ENCODE peak calls at places on chromosome 9, in seven cellular contexts. O, T, N, K, C, U and Z are unnamed samples.

GRCh38 chr9:136901516-136902258 is 15.4 kb downstream of the TRAF2 start:
- DNase-seq in O (no peak), T (peak), N (no peak), K (no peak), C (peak), U (no peak), Z (peak)

GRCh38 chr9:69877852-69878507 is 57.4 kb downstream of the CFAP95 start:
- DNase-seq in O (peak), T (peak), N (no peak), K (no peak), C (peak), U (peak), Z (peak)

GRCh38 chr9:126844085-126844484 is 16.4 kb upstream of the ZBTB34 start:
- DNase-seq in O (peak), T (peak), N (no peak), K (no peak), C (no peak), U (no peak), Z (peak)

GRCh38 chr9:33765411-33765810 is 29.9 kb upstream of the PRSS3 start:
- DNase-seq in O (no peak), T (peak), N (no peak), K (no peak), C (no peak), U (no peak), Z (peak)

GRCh38 chr9:18981471-18982245 is 51.4 kb downstream of the SAXO1 start:
- DNase-seq in O (no peak), T (no peak), N (no peak), K (no peak), C (no peak), U (no peak), Z (no peak)

GRCh38 chr9:33162721-33163311 is 4.3 kb downstream of the B4GALT1 start:
- DNase-seq in O (no peak), T (peak), N (no peak), K (no peak), C (peak), U (no peak), Z (no peak)

GRCh38 chr9:116901260-116901659 is 214.2 kb downstream of the TRIM32 start:
- DNase-seq in O (no peak), T (peak), N (no peak), K (no peak), C (no peak), U (no peak), Z (peak)

GRCh38 chr9:101307041-101307440 is 77.8 kb downstream of the BAAT start:
- DNase-seq in O (no peak), T (no peak), N (no peak), K (no peak), C (no peak), U (no peak), Z (no peak)

GRCh38 chr9:99040911-99041582 is 63.9 kb upstream of the TGFBR1 start:
- DNase-seq in O (peak), T (peak), N (peak), K (no peak), C (no peak), U (no peak), Z (peak)

GRCh38 chr9:124180557-124180956 is 77.2 kb upstream of the NEK6 start:
- DNase-seq in O (peak), T (peak), N (no peak), K (peak), C (no peak), U (no peak), Z (no peak)

GRCh38 chr9:108416321-108416720 is 439.5 kb downstream of the ACTL7B start:
- DNase-seq in O (no peak), T (peak), N (no peak), K (no peak), C (no peak), U (no peak), Z (no peak)

GRCh38 chr9:105132576-105132975 is 111.9 kb upstream of the SLC44A1 start:
- DNase-seq in O (peak), T (peak), N (no peak), K (no peak), C (peak), U (no peak), Z (peak)

GRCh38 chr9:113653746-113654604 is 190.4 kb downstream of the RGS3 start:
- DNase-seq in O (peak), T (no peak), N (no peak), K (no peak), C (no peak), U (no peak), Z (no peak)

GRCh38 chr9:137968235-137968634 is 90.7 kb downstream of the CACNA1B start:
- DNase-seq in O (no peak), T (no peak), N (no peak), K (peak), C (peak), U (peak), Z (no peak)

GRCh38 chr9:20479419-20480155 is 142.7 kb downstream of the MLLT3 start:
- DNase-seq in O (no peak), T (no peak), N (no peak), K (no peak), C (no peak), U (no peak), Z (no peak)

GRCh38 chr9:76650692-76651091 is 113.5 kb upstream of the PCA3 start:
- DNase-seq in O (no peak), T (no peak), N (no peak), K (no peak), C (no peak), U (no peak), Z (no peak)

GRCh38 chr9:31359071-31359470 is 1025.4 kb upstream of the ACO1 start:
- DNase-seq in O (no peak), T (no peak), N (no peak), K (no peak), C (no peak), U (no peak), Z (no peak)

GRCh38 chr9:111961011-111961410 is 64.4 kb downstream of the UGCG start:
- DNase-seq in O (peak), T (peak), N (no peak), K (no peak), C (no peak), U (no peak), Z (peak)

GRCh38 chr9:86020731-86021130 is 78.6 kb downstream of the GOLM1 start:
- DNase-seq in O (no peak), T (no peak), N (no peak), K (no peak), C (no peak), U (no peak), Z (no peak)

GRCh38 chr9:137809038-137809630 is 68.4 kb upstream of the CACNA1B start:
- DNase-seq in O (no peak), T (no peak), N (no peak), K (peak), C (no peak), U (no peak), Z (no peak)

GRCh38 chr9:9615086-9615485 is 997.7 kb downstream of the PTPRD start:
- DNase-seq in O (no peak), T (no peak), N (no peak), K (no peak), C (no peak), U (no peak), Z (no peak)

GRCh38 chr9:137240321-137240840 is 706 bp upstream of the TUBB4B start:
- DNase-seq in O (peak), T (peak), N (peak), K (peak), C (no peak), U (peak), Z (peak)

GRCh38 chr9:113524460-113524859 is 60.9 kb downstream of the RGS3 start:
- DNase-seq in O (peak), T (no peak), N (no peak), K (no peak), C (no peak), U (no peak), Z (no peak)

GRCh38 chr9:137023583-137023991 is 4.5 kb downstream of the ABCA2 start:
- DNase-seq in O (no peak), T (no peak), N (no peak), K (no peak), C (no peak), U (no peak), Z (no peak)

GRCh38 chr9:128685636-128686489 is 3.2 kb upstream of the SET start:
- DNase-seq in O (no peak), T (peak), N (no peak), K (peak), C (no peak), U (no peak), Z (no peak)

GRCh38 chr9:111198936-111199335 is 131.1 kb downstream of the OR2K2 start:
- DNase-seq in O (no peak), T (peak), N (no peak), K (no peak), C (no peak), U (no peak), Z (no peak)

GRCh38 chr9:24045150-24045549 is 219.1 kb upstream of the ELAVL2 start:
- DNase-seq in O (no peak), T (no peak), N (no peak), K (no peak), C (no peak), U (no peak), Z (no peak)

GRCh38 chr9:38350529-38350928 is 42.0 kb upstream of the ALDH1B1 start:
- DNase-seq in O (no peak), T (no peak), N (no peak), K (no peak), C (no peak), U (no peak), Z (no peak)

GRCh38 chr9:91075279-91075678 is 273.7 kb downstream of the SYK start:
- DNase-seq in O (no peak), T (no peak), N (no peak), K (no peak), C (no peak), U (no peak), Z (no peak)

GRCh38 chr9:36407122-36407723 is 7.2 kb upstream of the RNF38 start:
- DNase-seq in O (peak), T (peak), N (peak), K (no peak), C (peak), U (peak), Z (peak)

GRCh38 chr9:119003218-119003617 is 366.0 kb downstream of the BRINP1 start:
- DNase-seq in O (peak), T (peak), N (no peak), K (no peak), C (no peak), U (no peak), Z (no peak)

GRCh38 chr9:134966697-134967546 is 49.2 kb upstream of the FCN1 start:
- DNase-seq in O (no peak), T (no peak), N (no peak), K (peak), C (no peak), U (no peak), Z (no peak)

GRCh38 chr9:115986508-115986907 is 167.1 kb upstream of the PAPPA start:
- DNase-seq in O (no peak), T (no peak), N (no peak), K (no peak), C (no peak), U (no peak), Z (no peak)